ENCODE peak calls at places on chromosomes 7 and 10, in seven cellular contexts. One of them, this sample, is unnamed. For H3K27me3, the result is how much of the 10 kb centered on the place peaks cover.

GRCh38 chr10:11403116-11403515 is 208.3 kb downstream of the USP6NL start:
- DNase-seq in CD4-positive, alpha-beta T cell: peak
- DNase-seq in SJSA1: no peak
- DNase-seq in body of pancreas: no peak
- DNase-seq in suprapubic skin: peak
- DNase-seq in dorsolateral prefrontal cortex: no peak
- DNase-seq in iPS DF 6.9: no peak
- DNase-seq in this sample: no peak

GRCh38 chr7:41984888-41985287 is 252.1 kb downstream of the GLI3 start:
- DNase-seq in CD4-positive, alpha-beta T cell: no peak
- DNase-seq in dorsolateral prefrontal cortex: no peak
- DNase-seq in suprapubic skin: no peak
- DNase-seq in SJSA1: peak
- DNase-seq in body of pancreas: no peak
- DNase-seq in iPS DF 6.9: no peak
- DNase-seq in this sample: peak

GRCh38 chr7:102891693-102892261 is 21.0 kb upstream of the LRRC17 start:
- DNase-seq in body of pancreas: peak
- DNase-seq in dorsolateral prefrontal cortex: peak
- DNase-seq in SJSA1: peak
- DNase-seq in iPS DF 6.9: no peak
- DNase-seq in CD4-positive, alpha-beta T cell: no peak
- DNase-seq in suprapubic skin: no peak
- DNase-seq in this sample: peak

GRCh38 chr10:22853906-22854447 is 73.9 kb upstream of the ARMC3 start:
- DNase-seq in iPS DF 6.9: no peak
- DNase-seq in dorsolateral prefrontal cortex: no peak
- DNase-seq in SJSA1: no peak
- DNase-seq in suprapubic skin: no peak
- DNase-seq in CD4-positive, alpha-beta T cell: no peak
- DNase-seq in body of pancreas: no peak
- DNase-seq in this sample: no peak

GRCh38 chr10:22476601-22477364 is 131.5 kb downstream of the SPAG6 start:
- DNase-seq in SJSA1: no peak
- DNase-seq in CD4-positive, alpha-beta T cell: no peak
- DNase-seq in iPS DF 6.9: no peak
- DNase-seq in suprapubic skin: no peak
- DNase-seq in dorsolateral prefrontal cortex: no peak
- DNase-seq in body of pancreas: no peak
- DNase-seq in this sample: peak

GRCh38 chr7:23864984-23865383 is 155.0 kb downstream of the STK31 start:
- DNase-seq in iPS DF 6.9: no peak
- DNase-seq in body of pancreas: no peak
- DNase-seq in dorsolateral prefrontal cortex: no peak
- DNase-seq in CD4-positive, alpha-beta T cell: no peak
- DNase-seq in SJSA1: no peak
- DNase-seq in suprapubic skin: no peak
- DNase-seq in this sample: peak

GRCh38 chr10:101564490-101564991 is 23.5 kb downstream of the POLL start:
- DNase-seq in CD4-positive, alpha-beta T cell: no peak
- DNase-seq in SJSA1: no peak
- DNase-seq in suprapubic skin: no peak
- DNase-seq in iPS DF 6.9: no peak
- DNase-seq in dorsolateral prefrontal cortex: no peak
- DNase-seq in body of pancreas: no peak
- DNase-seq in this sample: no peak

GRCh38 chr7:28596245-28596935 is 184.1 kb downstream of the CREB5 start:
- DNase-seq in iPS DF 6.9: no peak
- DNase-seq in dorsolateral prefrontal cortex: no peak
- DNase-seq in SJSA1: no peak
- DNase-seq in suprapubic skin: no peak
- DNase-seq in CD4-positive, alpha-beta T cell: no peak
- DNase-seq in body of pancreas: no peak
- DNase-seq in this sample: no peak

GRCh38 chr10:79308969-79309665 is 38.2 kb upstream of the PPIF start:
- DNase-seq in dorsolateral prefrontal cortex: no peak
- DNase-seq in body of pancreas: no peak
- DNase-seq in SJSA1: no peak
- DNase-seq in suprapubic skin: no peak
- DNase-seq in CD4-positive, alpha-beta T cell: no peak
- DNase-seq in iPS DF 6.9: no peak
- DNase-seq in this sample: no peak

GRCh38 chr7:20578257-20578771 is 37.2 kb upstream of the ABCB5 start:
- DNase-seq in CD4-positive, alpha-beta T cell: no peak
- DNase-seq in dorsolateral prefrontal cortex: no peak
- DNase-seq in suprapubic skin: no peak
- DNase-seq in iPS DF 6.9: no peak
- DNase-seq in body of pancreas: no peak
- DNase-seq in SJSA1: no peak
- DNase-seq in this sample: no peak

GRCh38 chr7:114183311-114184105 is 231.1 kb upstream of the FOXP2 start:
- DNase-seq in CD4-positive, alpha-beta T cell: no peak
- DNase-seq in dorsolateral prefrontal cortex: no peak
- DNase-seq in iPS DF 6.9: no peak
- DNase-seq in SJSA1: no peak
- DNase-seq in suprapubic skin: no peak
- DNase-seq in body of pancreas: no peak
- DNase-seq in this sample: no peak
- H3K27me3 ChIP-seq in CD4-positive, alpha-beta T cell: under half
- H3K27me3 ChIP-seq in dorsolateral prefrontal cortex: under half
- H3K27me3 ChIP-seq in iPS DF 6.9: under half
- H3K27me3 ChIP-seq in SJSA1: under half
- H3K27me3 ChIP-seq in suprapubic skin: under half
- H3K27me3 ChIP-seq in body of pancreas: under half
- H3K27me3 ChIP-seq in this sample: under half

GRCh38 chr10:28679941-28680752 is 2.8 kb downstream of the BAMBI start:
- DNase-seq in CD4-positive, alpha-beta T cell: no peak
- DNase-seq in dorsolateral prefrontal cortex: no peak
- DNase-seq in iPS DF 6.9: no peak
- DNase-seq in SJSA1: peak
- DNase-seq in suprapubic skin: no peak
- DNase-seq in body of pancreas: no peak
- DNase-seq in this sample: peak

GRCh38 chr10:28684986-28685580 is 7.8 kb downstream of the BAMBI start:
- DNase-seq in SJSA1: no peak
- DNase-seq in body of pancreas: no peak
- DNase-seq in dorsolateral prefrontal cortex: no peak
- DNase-seq in iPS DF 6.9: no peak
- DNase-seq in suprapubic skin: no peak
- DNase-seq in CD4-positive, alpha-beta T cell: no peak
- DNase-seq in this sample: peak

GRCh38 chr10:28681345-28681763 is 4.0 kb downstream of the BAMBI start:
- DNase-seq in SJSA1: no peak
- DNase-seq in suprapubic skin: no peak
- DNase-seq in body of pancreas: no peak
- DNase-seq in iPS DF 6.9: no peak
- DNase-seq in dorsolateral prefrontal cortex: no peak
- DNase-seq in CD4-positive, alpha-beta T cell: no peak
- DNase-seq in this sample: peak

GRCh38 chr10:28684157-28684985 is 7.0 kb downstream of the BAMBI start:
- DNase-seq in CD4-positive, alpha-beta T cell: no peak
- DNase-seq in SJSA1: no peak
- DNase-seq in body of pancreas: no peak
- DNase-seq in iPS DF 6.9: no peak
- DNase-seq in dorsolateral prefrontal cortex: no peak
- DNase-seq in suprapubic skin: no peak
- DNase-seq in this sample: no peak

GRCh38 chr10:28681928-28682750 is 4.8 kb downstream of the BAMBI start:
- DNase-seq in body of pancreas: no peak
- DNase-seq in iPS DF 6.9: no peak
- DNase-seq in CD4-positive, alpha-beta T cell: no peak
- DNase-seq in SJSA1: no peak
- DNase-seq in suprapubic skin: no peak
- DNase-seq in dorsolateral prefrontal cortex: no peak
- DNase-seq in this sample: no peak
- H3K27me3 ChIP-seq in body of pancreas: under half
- H3K27me3 ChIP-seq in iPS DF 6.9: under half
- H3K27me3 ChIP-seq in CD4-positive, alpha-beta T cell: half or more
- H3K27me3 ChIP-seq in SJSA1: under half
- H3K27me3 ChIP-seq in suprapubic skin: under half
- H3K27me3 ChIP-seq in dorsolateral prefrontal cortex: under half
- H3K27me3 ChIP-seq in this sample: under half

DNA sequence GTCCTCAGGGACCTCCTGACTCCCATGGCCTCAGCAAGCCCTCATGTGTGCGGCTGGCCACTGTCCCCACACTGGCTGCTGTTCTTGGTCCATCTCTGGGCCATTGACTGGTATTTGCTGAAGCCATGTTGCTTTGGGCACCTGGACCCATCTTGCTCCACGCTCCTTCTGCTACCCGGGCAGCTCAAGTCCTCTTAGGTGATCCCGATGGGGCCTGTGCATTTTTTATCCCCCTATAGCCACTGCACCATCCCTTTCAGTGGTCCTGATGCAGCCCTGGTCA is 16.7 kb downstream of the RAMP3 start:
- DNase-seq in CD4-positive, alpha-beta T cell: no peak
- DNase-seq in body of pancreas: no peak
- DNase-seq in suprapubic skin: peak
- DNase-seq in iPS DF 6.9: no peak
- DNase-seq in dorsolateral prefrontal cortex: no peak
- DNase-seq in SJSA1: no peak
- DNase-seq in this sample: no peak
- H3K27me3 ChIP-seq in CD4-positive, alpha-beta T cell: under half
- H3K27me3 ChIP-seq in body of pancreas: under half
- H3K27me3 ChIP-seq in suprapubic skin: under half
- H3K27me3 ChIP-seq in iPS DF 6.9: under half
- H3K27me3 ChIP-seq in dorsolateral prefrontal cortex: under half
- H3K27me3 ChIP-seq in SJSA1: under half
- H3K27me3 ChIP-seq in this sample: half or more

GRCh38 chr10:97200616-97201015 is 14.9 kb upstream of the SLIT1 start:
- DNase-seq in SJSA1: no peak
- DNase-seq in suprapubic skin: peak
- DNase-seq in dorsolateral prefrontal cortex: no peak
- DNase-seq in body of pancreas: no peak
- DNase-seq in iPS DF 6.9: no peak
- DNase-seq in CD4-positive, alpha-beta T cell: no peak
- DNase-seq in this sample: no peak
- H3K27me3 ChIP-seq in SJSA1: under half
- H3K27me3 ChIP-seq in suprapubic skin: under half
- H3K27me3 ChIP-seq in dorsolateral prefrontal cortex: under half
- H3K27me3 ChIP-seq in body of pancreas: under half
- H3K27me3 ChIP-seq in iPS DF 6.9: under half
- H3K27me3 ChIP-seq in CD4-positive, alpha-beta T cell: under half
- H3K27me3 ChIP-seq in this sample: under half